ENCODE peak calls at places on chromosomes 2 and 18, in five cellular contexts. F is K562, R is GM12878, U is A549, Y is GM23338. W is an unnamed sample.

GRCh38 chr2:241020629-241021190 is 22.3 kb downstream of the SNED1 start:
- DNase-seq in Y (no peak), R (no peak), U (no peak), F (no peak), W (no peak)

GRCh38 chr18:31562726-31563125 is 29.0 kb upstream of the TTR start:
- DNase-seq in F (no peak), Y (no peak), R (no peak), U (no peak), W (no peak)

GRCh38 chr2:222468338-222468737 is 44.0 kb downstream of the SGPP2 start:
- DNase-seq in U (no peak), Y (no peak), R (no peak), F (no peak), W (peak; percentile 27)

GRCh38 chr18:55328301-55328700 is 259.7 kb downstream of the TCF4 start:
- DNase-seq in U (no peak), R (no peak), Y (no peak), F (no peak), W (no peak)

GRCh38 chr2:129160879-129161278 is 818.6 kb upstream of the RAB6C start:
- DNase-seq in F (no peak), Y (no peak), R (no peak), U (no peak), W (no peak)

GRCh38 chr2:226893206-226893605 is 57.4 kb downstream of the RHBDD1 start:
- DNase-seq in U (no peak), F (no peak), R (no peak), Y (no peak), W (no peak)

GRCh38 chr2:125313806-125314205 is 1288.7 kb downstream of the CNTNAP5 start:
- DNase-seq in U (no peak), F (no peak), R (no peak), Y (peak; percentile 4), W (no peak)

GRCh38 chr18:58580623-58581022 is 48.3 kb downstream of the ALPK2 start:
- DNase-seq in R (no peak), F (no peak), U (peak; percentile 73), Y (peak; percentile 81), W (no peak)

GRCh38 chr18:58495634-58496033 is 133.3 kb downstream of the ALPK2 start:
- DNase-seq in U (no peak), Y (no peak), R (peak; percentile 56), F (no peak), W (no peak)

GRCh38 chr2:227010433-227010832 is 153.6 kb downstream of the COL4A4 start:
- DNase-seq in R (no peak), F (no peak), U (no peak), Y (no peak), W (no peak)

GRCh38 chr18:79772108-79772864 is 25.5 kb upstream of the KCNG2 start:
- DNase-seq in Y (no peak), F (no peak), U (no peak), R (no peak), W (no peak)

GRCh38 chr18:3594760-3595241 is 144.8 kb downstream of the TGIF1 start:
- DNase-seq in R (no peak), Y (no peak), F (no peak), U (peak; percentile 58), W (peak; percentile 30)

GRCh38 chr2:211836409-211836808 is 702.2 kb downstream of the ERBB4 start:
- DNase-seq in F (no peak), R (no peak), U (no peak), Y (no peak), W (no peak)
- TF ChIP-seq JUNB in F (no peak), R (no peak), U (no peak), Y (no peak), W (no peak)

GRCh38 chr2:181193550-181193949 is 213.1 kb downstream of the UBE2E3 start:
- DNase-seq in F (no peak), Y (no peak), U (no peak), R (no peak), W (no peak)

GRCh38 chr2:181185948-181186347 is 205.5 kb downstream of the UBE2E3 start:
- DNase-seq in F (no peak), R (no peak), Y (no peak), U (no peak), W (no peak)

GRCh38 chr2:181188605-181189004 is 208.2 kb downstream of the UBE2E3 start:
- DNase-seq in R (no peak), Y (no peak), U (no peak), F (no peak), W (no peak)

GRCh38 chr2:181189932-181190331 is 209.5 kb downstream of the UBE2E3 start:
- DNase-seq in U (no peak), F (no peak), Y (no peak), R (no peak), W (no peak)

DNA sequence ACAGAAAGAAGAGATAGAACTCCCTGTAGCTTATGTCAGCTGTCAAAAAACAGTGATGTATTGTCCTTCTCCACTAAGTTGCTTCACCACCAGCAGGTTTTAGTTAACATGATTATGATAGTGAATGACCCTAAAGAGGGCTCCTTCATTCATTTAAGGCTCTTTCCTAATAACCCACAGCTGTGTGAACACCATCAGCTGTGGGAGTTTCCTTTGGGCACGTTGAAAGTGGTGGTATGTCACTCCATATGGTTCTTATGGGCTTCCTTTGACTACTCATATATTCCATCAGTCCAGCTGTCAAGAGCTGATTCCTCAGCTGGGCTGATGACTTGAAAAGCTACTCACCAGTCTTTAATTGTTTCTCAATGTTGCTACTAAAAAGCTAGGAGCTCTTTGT is 210.3 kb downstream of the UBE2E3 start:
- DNase-seq in F (no peak), R (no peak), U (no peak), Y (no peak), W (no peak)
- TF ChIP-seq JUNB in F (no peak), R (no peak), U (no peak), Y (no peak), W (no peak)

DNA sequence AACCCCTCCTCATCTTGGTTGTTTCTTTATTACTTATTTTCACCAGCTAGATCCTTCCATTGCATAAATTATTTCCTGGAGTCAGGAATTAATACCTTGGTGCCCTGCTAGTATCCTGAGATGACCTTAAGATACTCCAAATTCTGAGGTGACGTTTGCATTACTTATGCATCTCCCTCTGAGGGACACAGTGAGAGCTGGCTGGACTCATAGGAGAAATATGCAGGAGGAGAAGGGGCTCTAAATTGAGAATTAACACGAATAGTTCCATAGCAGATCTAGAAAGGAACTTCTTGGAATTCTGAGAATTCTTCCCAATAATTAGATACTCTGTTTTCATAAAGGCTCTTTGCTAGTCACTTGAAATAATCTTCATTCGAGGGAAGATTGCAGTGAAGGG is 310.6 kb upstream of the ZEB2 start:
- DNase-seq in F (no peak), U (no peak), R (no peak), Y (no peak), W (no peak)
- TF ChIP-seq JUNB in F (no peak), U (no peak), R (no peak), Y (no peak), W (no peak)

GRCh38 chr2:43560231-43560547 is 35.6 kb downstream of the THADA start:
- DNase-seq in R (no peak), U (no peak), F (no peak), Y (no peak), W (no peak)

GRCh38 chr2:43559391-43560230 is 36.2 kb downstream of the THADA start:
- DNase-seq in U (no peak), Y (no peak), F (no peak), R (peak; percentile 45), W (no peak)

GRCh38 chr2:43553341-43553855 is 42.4 kb downstream of the THADA start:
- DNase-seq in R (no peak), Y (no peak), F (no peak), U (no peak), W (no peak)

DNA sequence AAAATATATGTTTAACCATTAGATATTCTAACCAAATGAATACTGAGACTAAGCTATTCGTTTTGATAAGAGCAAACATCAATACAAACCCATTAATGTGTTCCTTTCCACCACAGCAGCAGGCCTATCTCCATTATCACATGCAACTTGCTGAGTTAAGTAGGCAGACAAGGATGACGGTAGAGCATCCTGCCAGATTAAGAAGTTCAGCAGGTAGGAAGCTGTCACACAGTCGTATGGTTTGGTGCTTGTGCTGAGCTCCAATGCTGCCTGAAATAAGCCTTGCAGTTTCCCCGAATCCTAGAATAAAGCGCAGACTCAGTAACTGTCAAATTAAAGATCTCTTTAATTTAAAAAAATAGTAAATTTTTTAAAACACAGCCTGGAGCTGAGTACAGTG is 39.6 kb downstream of the THADA start:
- DNase-seq in R (no peak), F (no peak), Y (no peak), U (no peak), W (no peak)
- TF ChIP-seq JUNB in R (no peak), F (no peak), Y (no peak), U (no peak), W (no peak)

DNA sequence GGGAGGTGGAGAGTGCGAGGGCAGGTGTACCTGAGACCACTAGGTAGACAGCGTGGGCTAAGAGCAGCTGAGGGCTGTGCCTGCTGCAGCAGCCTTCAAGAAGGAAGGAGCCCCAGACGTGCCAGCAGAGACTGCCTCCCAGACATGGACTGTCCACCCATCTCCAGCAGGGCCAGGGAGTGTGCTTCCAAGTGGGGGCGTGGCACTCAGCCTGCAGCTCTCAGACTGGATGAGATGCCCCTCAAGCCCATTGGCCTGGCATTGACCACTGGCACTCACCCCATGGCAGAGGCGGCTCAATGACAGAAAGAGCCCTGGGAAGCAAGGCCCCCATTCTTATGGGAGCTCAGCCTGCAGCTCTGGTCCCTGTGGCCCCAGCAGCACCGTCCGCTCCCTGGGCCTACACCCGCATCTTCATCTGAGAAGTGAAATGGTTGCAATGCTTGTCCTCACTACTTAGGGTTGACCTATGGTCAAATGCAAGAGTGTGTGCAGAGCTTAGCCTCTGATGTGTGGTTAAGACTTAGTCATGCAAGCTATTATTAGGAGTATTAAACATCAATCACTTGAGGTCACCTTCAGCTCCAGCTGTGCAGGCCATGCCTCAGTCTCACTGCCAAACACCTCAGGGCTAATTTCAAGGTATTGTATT is 194.9 kb downstream of the NDUFA10 start:
- DNase-seq in F (no peak), U (no peak), R (no peak), Y (no peak), W (no peak)
- TF ChIP-seq JUNB in F (no peak), U (no peak), R (no peak), Y (no peak), W (no peak)